ENCODE peak calls at places on chromosome 12, in nine cellular contexts. L is aorta, B is H9, F is prostate gland, W is Panc1, M is heart left ventricle, U is GM12878, T is heart right ventricle, I is HCT116. P is an unnamed sample.
A peak's percentile ranks its signal among the peaks of the same experiment; 100 is the strongest.

GRCh38 chr12:68932123-68932700 is 759 bp downstream of the CPM start:
- DNase-seq in L (no peak), T (no peak), W (no peak), I (no peak), U (peak; percentile 16), F (no peak), M (no peak), B (no peak), P (no peak)

GRCh38 chr12:111362687-111363475 is 6.0 kb downstream of the PHETA1 start:
- DNase-seq in L (peak; percentile 76), U (no peak), M (no peak), I (no peak), B (no peak), F (no peak), W (no peak), T (peak; percentile 24), P (no peak)

GRCh38 chr12:62761658-62762057 is 173.3 kb downstream of the PPM1H start:
- DNase-seq in F (no peak), W (no peak), I (no peak), L (no peak), T (no peak), B (no peak), M (peak; percentile 46), U (no peak), P (no peak)

GRCh38 chr12:15700595-15700994 is 88.6 kb downstream of the EPS8 start:
- DNase-seq in W (peak; percentile 58), T (no peak), I (peak; percentile 85), F (no peak), U (peak; percentile 46), L (no peak), B (no peak), M (no peak), P (peak; percentile 82)

GRCh38 chr12:67358686-67359374 is 89.7 kb downstream of the CAND1 start:
- DNase-seq in T (no peak), U (no peak), F (no peak), M (peak; percentile 27), L (no peak), W (no peak), I (no peak), B (no peak), P (no peak)

GRCh38 chr12:123971770-123972447 is 722 bp downstream of the CCDC92 start:
- DNase-seq in W (no peak), L (peak; percentile 80), T (peak; percentile 38), I (no peak), M (peak; percentile 44), U (no peak), B (peak; percentile 96), F (peak; percentile 21), P (no peak)

GRCh38 chr12:77845831-77846230 is 15.1 kb downstream of the NAV3 start:
- DNase-seq in T (no peak), B (no peak), F (no peak), I (no peak), M (no peak), L (no peak), W (no peak), U (no peak), P (peak; percentile 19)

GRCh38 chr12:50055831-50056628 is 1.4 kb upstream of the ASIC1 start:
- DNase-seq in B (peak; percentile 81), F (peak; percentile 20), L (no peak), U (no peak), T (no peak), M (no peak), W (no peak), I (peak; percentile 48), P (peak; percentile 56)

GRCh38 chr12:69254046-69254445 is 14.7 kb downstream of the CPSF6 start:
- DNase-seq in U (peak; percentile 51), W (peak; percentile 17), L (no peak), I (peak; percentile 33), M (no peak), F (no peak), T (no peak), B (no peak), P (peak; percentile 36)

GRCh38 chr12:71950404-71950803 is 11.8 kb downstream of the TPH2 start:
- DNase-seq in U (no peak), T (no peak), B (no peak), I (no peak), F (no peak), M (no peak), W (no peak), L (no peak), P (no peak)

GRCh38 chr12:71945883-71946282 is 7.2 kb downstream of the TPH2 start:
- DNase-seq in W (no peak), T (no peak), I (no peak), L (no peak), F (no peak), M (no peak), B (no peak), U (no peak), P (no peak)

GRCh38 chr12:71947645-71948105 is 9.0 kb downstream of the TPH2 start:
- DNase-seq in M (no peak), W (no peak), I (no peak), T (no peak), U (no peak), F (no peak), L (no peak), B (peak; percentile 97), P (peak; percentile 76)

GRCh38 chr12:71950819-71951218 is 12.2 kb downstream of the TPH2 start:
- DNase-seq in I (no peak), W (no peak), M (no peak), T (no peak), B (no peak), F (no peak), U (no peak), L (no peak), P (no peak)

GRCh38 chr12:71948390-71948789 is 9.7 kb downstream of the TPH2 start:
- DNase-seq in M (no peak), B (peak; percentile 67), L (no peak), F (no peak), I (no peak), W (no peak), T (no peak), U (no peak), P (no peak)
- H3K4me1 ChIP-seq in M (no peaks in the 10 kb centered on the region), B (peaks cover 28% of the 10 kb centered on the region), L (no peaks in the 10 kb centered on the region), F (no peaks in the 10 kb centered on the region), I (no peaks in the 10 kb centered on the region), W (no peaks in the 10 kb centered on the region), T (no peaks in the 10 kb centered on the region), U (no peaks in the 10 kb centered on the region), P (no peaks in the 10 kb centered on the region)

GRCh38 chr12:121647-122046 is 55.1 kb downstream of the IQSEC3 start:
- DNase-seq in W (no peak), L (no peak), T (no peak), U (no peak), I (no peak), B (no peak), F (no peak), M (no peak), P (no peak)
- H3K27ac ChIP-seq in W (no peak overlapping the region), L (no peak overlapping the region), T (no peak overlapping the region), U (no peak overlapping the region), I (no peak overlapping the region), B (no peak overlapping the region), F (no peak overlapping the region), M (no peak overlapping the region), P (no peak overlapping the region)

GRCh38 chr12:52019123-52019770 is 12.5 kb downstream of the TAMALIN start:
- DNase-seq in M (no peak), B (no peak), W (no peak), F (no peak), U (no peak), T (no peak), L (no peak), I (no peak), P (no peak)

GRCh38 chr12:52015393-52016081 is 8.8 kb downstream of the TAMALIN start:
- DNase-seq in M (no peak), W (no peak), U (no peak), L (no peak), I (no peak), B (no peak), T (no peak), F (no peak), P (peak; percentile 89)

GRCh38 chr12:52020126-52020525 is 13.4 kb downstream of the TAMALIN start:
- DNase-seq in F (no peak), T (no peak), L (no peak), W (no peak), I (no peak), B (no peak), M (no peak), U (no peak), P (no peak)

GRCh38 chr12:52020539-52021336 is 14.0 kb downstream of the TAMALIN start:
- DNase-seq in B (peak; percentile 93), M (peak; percentile 53), W (no peak), L (peak; percentile 82), I (no peak), T (peak; percentile 55), U (no peak), F (no peak), P (no peak)

DNA sequence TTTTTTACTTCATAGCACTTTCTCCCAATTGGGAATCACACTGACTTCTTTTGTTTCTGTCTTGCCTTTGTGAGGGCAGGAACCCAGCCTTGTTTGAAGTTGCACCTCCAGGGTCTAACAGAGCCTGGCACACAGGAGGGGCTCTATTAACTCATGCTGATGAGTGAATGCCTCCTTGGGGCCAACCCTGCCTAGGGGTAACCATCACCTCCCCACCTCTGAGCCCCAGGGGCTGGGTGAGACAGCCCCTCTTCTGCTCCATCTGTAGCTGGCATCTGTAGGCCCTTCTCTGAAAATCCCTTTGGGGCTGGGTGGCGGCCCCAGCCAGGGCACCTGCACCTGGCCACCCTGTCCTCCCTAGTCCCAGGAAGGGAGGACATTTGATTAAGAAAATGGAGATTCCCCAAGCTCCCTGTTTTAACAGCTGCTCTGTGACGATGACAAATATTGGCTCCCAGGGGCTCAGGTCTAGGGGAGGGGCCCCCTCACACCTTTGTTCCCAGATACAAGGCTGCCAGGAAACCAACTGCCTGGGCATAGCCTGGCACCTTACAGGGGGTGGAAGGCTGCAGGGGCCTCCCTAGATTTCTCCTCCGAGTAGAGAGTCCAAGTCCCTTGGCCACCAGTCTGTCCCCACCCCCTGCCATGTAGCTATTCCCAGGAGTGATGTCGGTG is 11.8 kb downstream of the TAMALIN start:
- DNase-seq in F (no peak), U (no peak), M (no peak), L (no peak), W (no peak), I (no peak), T (no peak), B (no peak), P (no peak)
- H3K4me1 ChIP-seq in F (no peaks in the 10 kb centered on the region), U (peaks cover 6% of the 10 kb centered on the region), M (peaks cover 14% of the 10 kb centered on the region), L (no peaks in the 10 kb centered on the region), W (no peaks in the 10 kb centered on the region), I (peaks cover 29% of the 10 kb centered on the region), T (peaks cover 7% of the 10 kb centered on the region), B (peaks cover 2% of the 10 kb centered on the region), P (no peaks in the 10 kb centered on the region)

GRCh38 chr12:120054293-120054692 is 62.3 kb downstream of the RAB35 start:
- DNase-seq in T (no peak), I (no peak), B (no peak), U (no peak), W (no peak), M (no peak), L (no peak), F (no peak), P (no peak)

GRCh38 chr12:120048258-120048657 is 59.2 kb downstream of the BICDL1 start:
- DNase-seq in M (no peak), W (no peak), F (no peak), T (no peak), L (no peak), I (no peak), U (no peak), B (no peak), P (no peak)

GRCh38 chr12:120047072-120047471 is 58.0 kb downstream of the BICDL1 start:
- DNase-seq in T (no peak), B (no peak), M (no peak), L (no peak), W (no peak), I (no peak), U (no peak), F (no peak), P (no peak)

GRCh38 chr12:120051535-120051934 is 62.5 kb downstream of the BICDL1 start:
- DNase-seq in U (no peak), L (no peak), M (no peak), W (no peak), I (no peak), B (no peak), F (no peak), T (no peak), P (no peak)

GRCh38 chr12:120049426-120049825 is 60.4 kb downstream of the BICDL1 start:
- DNase-seq in U (no peak), W (no peak), T (no peak), M (no peak), L (no peak), F (no peak), B (no peak), I (no peak), P (no peak)
- H3K27ac ChIP-seq in U (no peak overlapping the region), W (no peak overlapping the region), T (no peak overlapping the region), M (no peak overlapping the region), L (no peak overlapping the region), F (no peak overlapping the region), B (no peak overlapping the region), I (no peak overlapping the region), P (no peak overlapping the region)

P was measured in foreskin keratinocyte.